ENCODE peak calls at places on chromosomes 6 and 20, in four cellular contexts. S is A549, H is GM12878, D is K562. P is an unnamed sample.

GRCh38 chr6:74568851-74569250 is 637.0 kb downstream of the COL12A1 start:
- DNase-seq in S (no peak), H (no peak), D (no peak), P (peak; percentile 68)

GRCh38 chr20:44418069-44418905 is 57.4 kb upstream of the TTPAL start:
- DNase-seq in H (no peak), S (no peak), D (no peak), P (no peak)

GRCh38 chr6:113976806-113977205 is 5.9 kb upstream of the HDAC2 start:
- DNase-seq in S (no peak), H (no peak), D (no peak), P (peak; percentile 31)

GRCh38 chr6:133129556-133129955 is 111.6 kb upstream of the EYA4 start:
- DNase-seq in D (no peak), H (no peak), S (no peak), P (no peak)

GRCh38 chr20:35511814-35512420 is 17.5 kb downstream of the C20orf173 start:
- DNase-seq in D (no peak), H (no peak), S (peak; percentile 58), P (peak; percentile 47)

GRCh38 chr6:108862479-108863191 is 14.4 kb downstream of the ARMC2 start:
- DNase-seq in S (no peak), D (no peak), H (no peak), P (no peak)

GRCh38 chr20:50190251-50191064 is at the start of gene CEBPB:
- DNase-seq in D (peak; percentile 92), H (no peak), S (peak; percentile 93), P (peak; percentile 88)

GRCh38 chr6:145071836-145072235 is 663.5 kb downstream of the EPM2A start:
- DNase-seq in S (no peak), H (no peak), D (no peak), P (peak; percentile 93)

GRCh38 chr20:44973053-44973452 is 6.7 kb downstream of the STK4 start:
- DNase-seq in H (no peak), S (no peak), D (no peak), P (no peak)

GRCh38 chr20:44031001-44031574 is 116.4 kb downstream of the TOX2 start:
- DNase-seq in S (no peak), H (no peak), D (no peak), P (no peak)

GRCh38 chr20:59123011-59123676 is 40.5 kb upstream of the ZNF831 start:
- DNase-seq in D (no peak), S (no peak), H (no peak), P (no peak)

GRCh38 chr6:169545956-169546355 is 155.9 kb downstream of the WDR27 start:
- DNase-seq in S (no peak), H (no peak), D (no peak), P (peak; percentile 62)

GRCh38 chr6:6565069-6565468 is 23.5 kb upstream of the LY86 start:
- DNase-seq in H (no peak), S (no peak), D (no peak), P (no peak)

GRCh38 chr20:23050847-23051627 is 1.6 kb upstream of the THBD start:
- DNase-seq in H (no peak), S (peak; percentile 77), D (peak; percentile 61), P (peak; percentile 52)

GRCh38 chr20:4613718-4614620 is 107.7 kb upstream of the PRND start:
- DNase-seq in S (peak; percentile 75), H (peak; percentile 38), D (peak; percentile 25), P (no peak)

GRCh38 chr6:30813623-30814136 is 69.3 kb upstream of the IER3 start:
- DNase-seq in H (no peak), D (peak; percentile 37), S (no peak), P (no peak)

GRCh38 chr6:162343196-162343901 is 384.2 kb downstream of the PRKN start:
- DNase-seq in H (no peak), D (no peak), S (peak; percentile 8), P (no peak)

GRCh38 chr6:38929560-38929959 is 119.0 kb upstream of the GLP1R start:
- DNase-seq in H (no peak), S (no peak), D (no peak), P (no peak)

DNA sequence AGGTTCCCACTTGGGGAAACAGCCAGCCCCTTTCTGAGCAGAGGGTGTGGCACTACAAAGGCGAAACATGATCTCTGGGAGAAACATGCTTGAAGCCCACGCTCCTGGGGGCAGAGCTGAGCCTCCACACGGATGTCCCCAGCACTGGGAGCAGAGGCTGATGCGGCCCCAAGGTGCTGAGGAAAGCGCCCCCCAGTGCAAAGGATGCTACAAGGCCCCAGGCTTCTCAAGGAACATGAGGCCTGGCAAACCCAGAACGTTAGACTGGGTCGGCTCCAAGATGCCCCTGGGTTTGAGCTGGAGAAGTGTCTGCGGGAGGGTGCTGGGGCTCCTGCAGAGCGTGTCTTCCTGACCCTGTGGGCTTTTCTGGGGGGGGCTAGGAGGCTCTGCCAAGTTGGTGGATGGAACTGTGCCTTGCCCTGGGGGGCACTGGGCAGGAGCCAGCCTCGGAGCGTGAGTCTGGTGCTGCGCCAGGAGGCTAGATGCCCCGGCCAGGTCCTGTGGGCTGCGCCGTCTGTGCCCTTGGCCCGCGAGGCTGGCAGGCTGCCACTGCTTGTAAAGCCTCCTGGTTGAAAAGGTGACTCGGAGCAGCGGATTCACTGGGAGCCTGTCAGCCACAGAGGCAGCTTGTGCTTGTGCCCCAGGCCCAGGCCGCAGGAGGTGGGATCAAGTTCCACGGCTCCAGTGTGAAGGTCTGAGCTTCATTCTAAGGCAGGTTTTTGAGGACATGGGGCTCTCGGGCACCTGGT is 8.1 kb downstream of the SYNJ2 start:
- DNase-seq in H (no peak), D (peak; percentile 50), S (peak; percentile 50), P (peak; percentile 65)
- TF ChIP-seq USF2 in H (no peak), D (no peak), S (no peak), P (no peak)

GRCh38 chr6:33745558-33745957 is 1.1 kb downstream of the IP6K3 start:
- DNase-seq in H (no peak), D (no peak), S (no peak), P (peak; percentile 51)

GRCh38 chr6:33746036-33746600 is 587 bp downstream of the IP6K3 start:
- DNase-seq in H (no peak), S (no peak), D (peak; percentile 36), P (peak; percentile 61)

GRCh38 chr6:33742837-33743236 is 3.9 kb downstream of the IP6K3 start:
- DNase-seq in S (no peak), H (no peak), D (no peak), P (no peak)

GRCh38 chr6:33744895-33745546 is 1.7 kb downstream of the IP6K3 start:
- DNase-seq in H (no peak), D (no peak), S (no peak), P (no peak)

DNA sequence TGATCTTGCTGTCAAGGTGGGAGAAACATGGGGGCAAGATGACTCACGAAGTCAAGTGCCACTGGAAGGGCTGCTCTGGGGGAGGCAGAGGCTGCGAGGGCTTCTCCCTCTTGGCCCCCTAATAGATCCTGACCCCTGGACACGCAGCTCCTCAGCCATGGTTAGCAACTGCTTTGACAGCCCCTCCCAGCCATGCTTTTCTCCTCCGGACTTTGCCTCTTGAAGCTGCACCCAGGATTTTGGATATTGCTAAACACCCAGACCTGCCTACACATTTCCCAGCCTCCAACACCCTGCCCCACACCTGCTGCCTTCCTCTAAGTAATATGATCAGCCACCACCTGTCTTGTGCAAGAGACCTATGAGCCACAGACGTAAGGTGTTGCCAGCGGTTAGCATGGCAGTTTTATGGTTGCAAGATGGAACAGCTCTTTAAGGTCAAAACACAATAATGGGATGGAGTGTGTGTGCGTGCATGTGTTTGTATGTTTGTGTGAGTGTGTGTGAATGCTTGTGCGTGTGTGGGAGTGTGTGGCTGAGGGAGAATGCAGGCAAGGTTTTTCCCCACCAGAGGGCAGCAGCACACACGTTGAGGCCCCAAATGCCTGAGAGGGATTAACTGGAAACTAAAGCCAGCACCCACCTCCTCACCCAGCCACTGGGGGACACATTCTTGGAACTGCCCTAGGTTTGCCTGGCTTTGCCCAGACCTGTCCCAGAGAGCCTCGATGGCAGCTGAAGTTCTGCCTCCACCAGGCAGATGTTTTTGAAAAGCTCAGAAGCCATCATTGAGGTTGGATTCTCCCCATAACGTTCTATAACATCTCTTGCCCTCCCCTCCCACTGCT is 2.5 kb downstream of the IP6K3 start:
- DNase-seq in S (peak; percentile 59), D (peak; percentile 88), H (no peak), P (peak; percentile 70)
- TF ChIP-seq ELK1 in S (no peak), D (no peak), H (no peak), P (no peak)

DNA sequence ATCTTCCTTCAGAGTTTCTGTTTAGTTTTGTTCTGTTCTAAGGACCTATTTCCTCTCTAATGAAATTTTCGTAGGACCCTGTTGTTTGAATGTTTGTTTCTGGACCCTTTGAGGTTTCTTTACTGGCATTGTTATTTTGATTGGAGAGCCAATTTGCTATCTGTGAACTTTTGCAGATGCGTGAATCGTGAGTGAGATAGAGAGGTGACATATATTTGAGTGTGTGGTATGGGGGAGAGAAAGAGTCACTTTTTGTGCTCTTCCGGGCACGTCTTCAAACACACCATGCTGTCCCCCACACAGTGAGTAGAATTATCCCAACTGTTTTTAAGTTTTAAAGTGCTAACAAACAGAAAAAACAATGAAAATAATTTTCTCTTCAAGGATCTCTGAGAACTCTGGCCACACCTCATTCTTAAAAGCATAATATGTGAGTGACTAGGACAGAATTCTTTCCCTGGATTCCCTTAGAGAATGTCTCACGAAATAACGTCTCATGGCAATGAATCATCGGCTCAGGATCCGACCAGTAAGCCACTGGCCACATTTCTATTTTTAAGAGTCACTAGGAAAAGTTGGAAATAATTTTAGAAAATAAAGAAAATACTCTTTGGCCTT is 235.6 kb upstream of the ZNF217 start:
- DNase-seq in S (peak; percentile 91), H (no peak), D (peak; percentile 36), P (peak; percentile 97)
- TF ChIP-seq USF2 in S (no peak), H (no peak), D (no peak), P (no peak)

GRCh38 chr6:149888659-149889058 is 9.3 kb downstream of the RAET1E start:
- DNase-seq in H (no peak), S (peak; percentile 33), D (no peak), P (peak; percentile 54)
- TF ChIP-seq ELK1 in H (no peak), S (no peak), D (no peak), P (no peak)

GRCh38 chr20:618980-619379 is 8.9 kb upstream of the TCF15 start:
- DNase-seq in S (no peak), H (no peak), D (no peak), P (no peak)
- TF ChIP-seq USF2 in S (no peak), H (no peak), D (no peak), P (no peak)

GRCh38 chr6:143731789-143732188 is 54.0 kb downstream of the PHACTR2 start:
- DNase-seq in H (no peak), D (no peak), S (no peak), P (no peak)

GRCh38 chr6:143732539-143732938 is 54.8 kb downstream of the PHACTR2 start:
- DNase-seq in D (no peak), H (no peak), S (no peak), P (no peak)

GRCh38 chr6:143733500-143733899 is 55.7 kb downstream of the PHACTR2 start:
- DNase-seq in S (no peak), H (no peak), D (no peak), P (no peak)

GRCh38 chr6:143739341-143739851 is 61.6 kb downstream of the PHACTR2 start:
- DNase-seq in S (no peak), D (no peak), H (no peak), P (no peak)

DNA sequence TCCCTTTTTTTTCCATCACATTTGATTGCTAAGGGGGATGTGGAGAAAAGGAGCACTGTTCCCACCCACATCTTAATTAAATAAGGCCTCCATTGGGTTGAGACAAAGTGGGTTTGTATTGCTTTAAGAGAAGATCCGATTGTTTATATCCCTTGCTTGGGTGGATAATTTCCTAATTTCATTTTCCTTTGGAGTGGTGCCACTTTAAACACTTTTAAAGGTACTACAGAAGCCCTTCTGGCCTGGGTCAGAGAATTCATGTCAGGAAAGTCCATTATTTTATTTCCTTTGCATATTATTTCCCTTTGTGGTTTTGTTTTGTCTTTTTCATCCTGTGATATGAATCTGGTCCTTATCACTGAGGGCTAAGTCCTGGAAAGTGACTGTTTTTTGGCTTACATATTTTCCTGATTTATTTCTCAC is 56.9 kb downstream of the PHACTR2 start:
- DNase-seq in D (no peak), S (no peak), H (no peak), P (no peak)
- TF ChIP-seq ELK1 in D (no peak), S (no peak), H (no peak), P (no peak)

GRCh38 chr20:15296422-15296821 is 959.0 kb upstream of the FLRT3 start:
- DNase-seq in H (no peak), S (no peak), D (no peak), P (no peak)
- TF ChIP-seq USF2 in H (no peak), S (no peak), D (no peak), P (no peak)

P was measured in IMR-90.